ENCODE peak calls at places on chromosome 21, in five cellular contexts. Q, W, Z, G and E are unnamed samples.

GRCh38 chr21:28196981-28197380 is 795.7 kb downstream of the LTN1 start:
- DNase-seq in Q (no peak), W (no peak), Z (no peak), G (no peak), E (no peak)

GRCh38 chr21:45522986-45523385 is 19.3 kb downstream of the SLC19A1 start:
- DNase-seq in Q (no peak), W (no peak), Z (no peak), G (no peak), E (no peak)

GRCh38 chr21:41894511-41894910 is 15.4 kb upstream of the PRDM15 start:
- DNase-seq in Q (no peak), W (no peak), Z (no peak), G (no peak), E (no peak)

GRCh38 chr21:28547795-28548194 is 444.9 kb downstream of the LTN1 start:
- DNase-seq in Q (no peak), W (no peak), Z (no peak), G (no peak), E (no peak)

GRCh38 chr21:43345746-43346409 is 81.1 kb downstream of the SIK1 start:
- DNase-seq in Q (peak; percentile 87), W (no peak), Z (no peak), G (no peak), E (peak; percentile 20)

GRCh38 chr21:28521932-28522826 is 470.5 kb downstream of the LTN1 start:
- DNase-seq in Q (no peak), W (peak; percentile 13), Z (no peak), G (no peak), E (peak; percentile 11)

GRCh38 chr21:36902331-36902730 is 64.1 kb downstream of the HLCS start:
- DNase-seq in Q (no peak), W (no peak), Z (no peak), G (no peak), E (no peak)

GRCh38 chr21:46124083-46124925 is 26.4 kb downstream of the COL6A2 start:
- DNase-seq in Q (no peak), W (no peak), Z (no peak), G (peak; percentile 3), E (no peak)

GRCh38 chr21:43884012-43884860 is 19.2 kb downstream of the AGPAT3 start:
- DNase-seq in Q (peak; percentile 62), W (peak; percentile 80), Z (no peak), G (peak; percentile 33), E (peak; percentile 82)

GRCh38 chr21:18340387-18340942 is 63.1 kb downstream of the TMPRSS15 start:
- DNase-seq in Q (no peak), W (no peak), Z (no peak), G (no peak), E (no peak)

GRCh38 chr21:42421018-42421793 is 17.5 kb downstream of the UBASH3A start:
- DNase-seq in Q (no peak), W (no peak), Z (no peak), G (no peak), E (no peak)

GRCh38 chr21:36889401-36889800 is 77.1 kb downstream of the HLCS start:
- DNase-seq in Q (no peak), W (no peak), Z (no peak), G (peak; percentile 57), E (no peak)

GRCh38 chr21:39845581-39846130 is 21.6 kb upstream of the PCP4 start:
- DNase-seq in Q (peak; percentile 96), W (no peak), Z (no peak), G (no peak), E (no peak)

GRCh38 chr21:46109251-46110221 is 11.6 kb downstream of the COL6A2 start:
- DNase-seq in Q (no peak), W (peak; percentile 0), Z (no peak), G (peak; percentile 2), E (no peak)

GRCh38 chr21:17554619-17555472 is 42.0 kb downstream of the CXADR start:
- DNase-seq in Q (peak; percentile 37), W (peak; percentile 17), Z (no peak), G (no peak), E (no peak)

GRCh38 chr21:41032536-41032935 is 135.4 kb upstream of the BACE2 start:
- DNase-seq in Q (no peak), W (no peak), Z (no peak), G (no peak), E (no peak)

GRCh38 chr21:37551406-37552355 is 185.1 kb downstream of the DYRK1A start:
- DNase-seq in Q (peak; percentile 94), W (peak; percentile 38), Z (peak; percentile 1), G (no peak), E (no peak)

GRCh38 chr21:45715441-45715840 is 71.9 kb downstream of the PCBP3 start:
- DNase-seq in Q (no peak), W (no peak), Z (no peak), G (no peak), E (no peak)

GRCh38 chr21:36478207-36478701 is 1.7 kb downstream of the CLDN14 start:
- DNase-seq in Q (peak; percentile 97), W (no peak), Z (no peak), G (no peak), E (peak; percentile 74)

GRCh38 chr21:37257526-37257966 is 9.6 kb downstream of the VPS26C start:
- DNase-seq in Q (no peak), W (peak; percentile 31), Z (peak; percentile 58), G (peak; percentile 21), E (no peak)

GRCh38 chr21:44758141-44758561 is 43.5 kb downstream of the UBE2G2 start:
- DNase-seq in Q (no peak), W (no peak), Z (no peak), G (no peak), E (no peak)

GRCh38 chr21:44875341-44875740 is 1.9 kb upstream of the PTTG1IP start:
- DNase-seq in Q (no peak), W (no peak), Z (no peak), G (no peak), E (peak; percentile 51)

GRCh38 chr21:32412998-32413504 is 545 bp downstream of the EVA1C start:
- DNase-seq in Q (no peak), W (peak; percentile 78), Z (no peak), G (peak; percentile 40), E (no peak)

GRCh38 chr21:45844181-45844580 is 137.4 kb upstream of the COL6A1 start:
- DNase-seq in Q (no peak), W (no peak), Z (no peak), G (no peak), E (no peak)

GRCh38 chr21:17925900-17926299 is 106.7 kb upstream of the C21orf91 start:
- DNase-seq in Q (no peak), W (no peak), Z (peak; percentile 22), G (peak; percentile 16), E (no peak)

GRCh38 chr21:42199488-42200463 is 19.2 kb upstream of the ABCG1 start:
- DNase-seq in Q (peak; percentile 83), W (peak; percentile 51), Z (no peak), G (no peak), E (peak; percentile 79)

GRCh38 chr21:42456457-42456856 is 39.6 kb downstream of the RSPH1 start:
- DNase-seq in Q (peak; percentile 66), W (no peak), Z (no peak), G (no peak), E (no peak)

GRCh38 chr21:14321042-14321441 is 61.9 kb downstream of the HSPA13 start:
- DNase-seq in Q (peak; percentile 46), W (no peak), Z (no peak), G (no peak), E (no peak)

GRCh38 chr21:46397993-46398392 is 60.7 kb upstream of the DIP2A start:
- DNase-seq in Q (no peak), W (no peak), Z (no peak), G (no peak), E (no peak)

GRCh38 chr21:43290529-43291346 is 121.9 kb downstream of the CRYAA start:
- DNase-seq in Q (no peak), W (no peak), Z (no peak), G (no peak), E (no peak)